ENCODE peak calls at places on chromosomes 13 and 19, in five cellular contexts. E is H1, V is GM12878, M is K562, I is HepG2. G is an unnamed sample.

GRCh38 chr13:25874907-25875306 is 176.9 kb downstream of the SHISA2 start:
- DNase-seq in E (no peak), V (no peak), M (no peak), I (no peak), G (no peak)

GRCh38 chr13:84570831-84571230 is 688.6 kb upstream of the SLITRK1 start:
- DNase-seq in E (no peak), V (no peak), M (no peak), I (no peak), G (no peak)

GRCh38 chr13:109211616-109212015 is 574.8 kb downstream of the IRS2 start:
- DNase-seq in E (no peak), V (no peak), M (no peak), I (no peak), G (no peak)

GRCh38 chr13:25843692-25844091 is 208.1 kb downstream of the SHISA2 start:
- DNase-seq in E (no peak), V (no peak), M (no peak), I (no peak), G (no peak)

GRCh38 chr13:37385248-37385647 is 213.3 kb downstream of the POSTN start:
- DNase-seq in E (no peak), V (no peak), M (no peak), I (no peak), G (no peak)

GRCh38 chr13:90415902-90416301 is 931.6 kb upstream of the MIR17HG start:
- DNase-seq in E (no peak), V (no peak), M (no peak), I (no peak), G (no peak)

GRCh38 chr13:112545866-112546265 is 42.1 kb downstream of the TUBGCP3 start:
- DNase-seq in E (no peak), V (no peak), M (no peak), I (no peak), G (no peak)

GRCh38 chr13:44578064-44578394 is 1.9 kb upstream of the TSC22D1 start:
- DNase-seq in E (no peak), V (no peak), M (no peak), I (no peak), G (no peak)

GRCh38 chr19:14198384-14199376 is 7.3 kb downstream of the ADGRL1 start:
- DNase-seq in E (no peak), V (no peak), M (no peak), I (peak), G (peak)

GRCh38 chr13:77397636-77398035 is 70.7 kb upstream of the MYCBP2 start:
- DNase-seq in E (no peak), V (no peak), M (no peak), I (no peak), G (no peak)

GRCh38 chr13:60261432-60262351 is 98.0 kb upstream of the DIAPH3 start:
- DNase-seq in E (no peak), V (no peak), M (no peak), I (no peak), G (peak)
- TF ChIP-seq SP1 in E (peak), V (no peak), M (no peak), I (no peak), G (no peak)

GRCh38 chr19:45995715-45996385 is 583 bp downstream of the CCDC61 start:
- DNase-seq in E (no peak), V (no peak), M (peak), I (no peak), G (no peak)
- TF ChIP-seq CTCF in E (no peak), V (no peak), M (no peak), I (no peak), G (no peak)

GRCh38 chr19:28345811-28346210 is 867.1 kb downstream of the UQCRFS1 start:
- DNase-seq in E (no peak), V (no peak), M (no peak), I (no peak), G (no peak)
- TF ChIP-seq USF2 in E (no peak), V (no peak), M (no peak), I (no peak), G (no peak)

DNA sequence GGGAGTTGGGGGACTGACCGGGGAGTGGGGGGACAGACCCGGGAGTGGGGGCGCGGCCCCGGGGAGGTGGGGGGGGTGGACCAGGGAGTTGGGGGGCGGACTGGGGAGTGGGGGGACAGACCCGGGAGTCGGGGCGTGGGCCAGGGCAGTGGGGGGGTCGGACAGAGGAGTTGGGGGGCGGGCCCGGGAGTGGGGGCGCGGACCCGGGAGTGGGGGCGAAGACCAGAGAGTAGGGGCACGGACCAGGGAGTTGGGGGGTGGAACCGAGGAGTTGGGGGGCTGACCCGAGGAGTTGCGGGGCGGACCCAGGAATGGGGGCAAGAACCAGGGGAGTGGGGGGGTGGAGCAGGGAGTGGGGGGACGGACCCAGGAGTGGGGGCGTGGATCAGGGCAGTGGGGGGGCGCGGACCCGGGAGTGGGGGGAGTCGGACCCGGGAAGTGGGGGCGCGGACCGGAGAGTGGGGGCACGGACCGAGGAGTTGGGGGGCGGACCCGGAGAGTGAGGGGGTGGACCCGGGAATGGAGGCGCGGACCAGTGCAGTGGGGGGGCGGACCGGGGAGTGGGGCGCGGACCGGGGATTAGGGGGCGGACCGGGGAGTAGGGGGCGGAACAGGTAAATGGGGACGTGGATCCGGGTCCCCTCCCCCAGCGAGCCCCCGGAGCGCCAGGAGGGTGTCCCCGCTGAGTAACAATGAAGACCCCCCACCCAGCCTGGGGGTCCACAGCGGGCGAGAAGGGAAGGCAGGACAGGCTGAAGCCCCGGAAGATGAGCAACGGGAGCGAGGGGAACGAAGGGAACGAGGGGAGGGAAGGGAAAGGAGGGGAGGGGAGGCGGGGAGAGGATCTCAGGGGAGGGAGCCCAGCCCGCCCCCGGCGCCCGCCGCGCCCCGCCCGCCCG is 589 bp downstream of the R3HDM4 start:
- DNase-seq in E (no peak), V (no peak), M (peak), I (no peak), G (no peak)
- TF ChIP-seq SP1 in E (no peak), V (no peak), M (no peak), I (no peak), G (no peak)

GRCh38 chr13:49436890-49437289 is 7.0 kb downstream of the CAB39L start:
- DNase-seq in E (no peak), V (no peak), M (no peak), I (no peak), G (no peak)
- TF ChIP-seq CTCF in E (no peak), V (no peak), M (no peak), I (no peak), G (no peak)

GRCh38 chr13:99307648-99308339 is 595 bp upstream of the GPR183 start:
- DNase-seq in E (no peak), V (no peak), M (peak), I (no peak), G (no peak)
- TF ChIP-seq USF2 in E (no peak), V (no peak), M (no peak), I (no peak), G (no peak)

GRCh38 chr19:55305491-55305890 is 19.6 kb downstream of the TMEM150B start:
- DNase-seq in E (peak), V (no peak), M (peak), I (no peak), G (peak)
- TF ChIP-seq SP1 in E (no peak), V (no peak), M (no peak), I (no peak), G (no peak)

DNA sequence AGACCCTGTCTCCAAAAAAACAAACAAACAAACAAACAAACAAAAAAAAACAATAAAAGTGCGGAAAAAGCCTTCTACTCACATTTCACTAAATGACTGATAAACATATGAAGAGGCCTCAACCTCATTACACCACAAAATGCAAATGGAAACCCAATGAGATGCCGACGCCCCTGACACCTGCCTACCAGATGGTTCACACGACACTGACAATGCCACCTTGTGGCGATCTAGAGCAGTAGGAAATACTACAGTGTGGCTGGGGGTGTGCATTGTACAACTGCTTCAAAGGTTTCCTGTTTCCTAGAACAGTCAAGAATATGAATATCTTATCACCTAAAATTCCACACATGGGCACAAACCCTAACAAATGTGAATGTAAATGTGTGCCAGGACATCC is 14.0 kb downstream of the SCGB2B2 start:
- DNase-seq in E (no peak), V (no peak), M (peak), I (peak), G (peak)
- TF ChIP-seq CTCF in E (peak), V (peak), M (peak), I (peak), G (peak)